ENCODE peak calls at places on chromosomes 12 and 14, in seven cellular contexts. N is MCF 10A; U is bronchial epithelial cell; D is MM.1S; E is activated T-helper 1 cell treated with Interleukin-2 at 50 U/mL for 16 hours; Q is stimulated activated CD8-positive, alpha-beta memory T cell treated with anti-CD3 and anti-CD28 coated beads, Interleukin-7, amount 100 ng/mL, for 48 hours; C is tibial nerve. J is an unnamed sample.

GRCh38 chr12:112096667-112097066 is 11.9 kb downstream of the NAA25 start:
- DNase-seq in N (peak), U (peak), D (no peak), E (no peak), Q (no peak), C (no peak), J (no peak)

GRCh38 chr12:5003025-5003666 is 40.5 kb upstream of the KCNA5 start:
- DNase-seq in N (peak), U (peak), D (peak), E (no peak), Q (peak), C (peak), J (peak)

GRCh38 chr12:94761559-94761958 is 111.2 kb upstream of the TMCC3 start:
- DNase-seq in N (peak), U (peak), D (no peak), E (no peak), Q (no peak), C (no peak), J (no peak)

GRCh38 chr12:100154472-100155247 is 12.0 kb upstream of the BLTP3B start:
- DNase-seq in N (peak), U (peak), D (peak), E (peak), Q (peak), C (peak), J (peak)

GRCh38 chr12:49539406-49540228 is 787 bp downstream of the KCNH3 start:
- DNase-seq in N (no peak), U (no peak), D (no peak), E (no peak), Q (no peak), C (no peak), J (peak)

GRCh38 chr12:53684654-53685220 is 8.9 kb upstream of the ATP5MC2 start:
- DNase-seq in N (no peak), U (no peak), D (no peak), E (no peak), Q (no peak), C (no peak), J (no peak)

GRCh38 chr14:99412122-99413061 is 68.3 kb downstream of the SETD3 start:
- DNase-seq in N (no peak), U (no peak), D (no peak), E (no peak), Q (no peak), C (no peak), J (peak)

GRCh38 chr12:106981781-106982180 is 5.2 kb downstream of the MTERF2 start:
- DNase-seq in N (no peak), U (no peak), D (no peak), E (no peak), Q (no peak), C (no peak), J (no peak)

GRCh38 chr14:92974541-92975345 is 51.8 kb downstream of the CHGA start:
- DNase-seq in N (no peak), U (no peak), D (no peak), E (no peak), Q (no peak), C (no peak), J (no peak)

GRCh38 chr12:76820888-76821482 is 57.1 kb downstream of the ZDHHC17 start:
- DNase-seq in N (peak), U (peak), D (no peak), E (no peak), Q (no peak), C (no peak), J (peak)

GRCh38 chr14:103074699-103075341 is 9.2 kb upstream of the LBHD2 start:
- DNase-seq in N (no peak), U (no peak), D (no peak), E (no peak), Q (no peak), C (peak), J (no peak)